ENCODE peak calls at places on chromosome 22, in eight cellular contexts. R, Y, L, B, P, E, I and H are unnamed samples.

GRCh38 chr22:46881373-46882118 is 119.1 kb downstream of the TBC1D22A start:
- DNase-seq in L (no peak), I (no peak), B (peak), R (no peak), P (peak), E (no peak), Y (no peak), H (no peak)

GRCh38 chr22:22770280-22770871 is 117.2 kb upstream of the IGLL5 start:
- DNase-seq in L (no peak), Y (peak), B (peak), R (peak), P (peak), E (peak), I (no peak), H (no peak)

GRCh38 chr22:22408269-22408668 is 100.3 kb downstream of the ZNF280B start:
- DNase-seq in L (no peak), P (no peak), B (no peak), E (no peak), R (no peak), Y (no peak), I (no peak), H (no peak)

GRCh38 chr22:46969961-46970360 is 207.5 kb downstream of the TBC1D22A start:
- DNase-seq in P (no peak), R (peak), I (no peak), B (no peak), Y (no peak), E (no peak), L (no peak), H (no peak)

GRCh38 chr22:43819691-43820670 is 7.9 kb upstream of the EFCAB6 start:
- DNase-seq in P (no peak), E (no peak), L (no peak), B (no peak), I (no peak), R (no peak), Y (no peak), H (peak)

GRCh38 chr22:22110548-22111266 is 128.1 kb upstream of the TOP3B start:
- DNase-seq in E (no peak), I (peak), P (peak), Y (peak), B (peak), R (peak), L (no peak), H (peak)

GRCh38 chr22:39518996-39519680 is 1.2 kb upstream of the ATF4 start:
- DNase-seq in B (no peak), E (no peak), R (no peak), Y (no peak), P (peak), I (no peak), L (peak), H (no peak)

GRCh38 chr22:44023404-44024287 is 456 bp upstream of the PARVB start:
- DNase-seq in B (peak), E (peak), Y (peak), L (peak), I (peak), R (peak), P (peak), H (peak)

GRCh38 chr22:49305215-49305965 is 522.3 kb downstream of the BRD1 start:
- DNase-seq in B (no peak), I (peak), R (peak), E (peak), Y (peak), L (peak), P (no peak), H (peak)

GRCh38 chr22:17237031-17237668 is 17.9 kb upstream of the ADA2 start:
- DNase-seq in I (no peak), R (peak), Y (no peak), B (no peak), P (no peak), L (peak), E (peak), H (peak)

GRCh38 chr22:49647346-49648026 is 180.2 kb downstream of the BRD1 start:
- DNase-seq in I (no peak), R (no peak), L (no peak), B (no peak), P (no peak), E (no peak), Y (no peak), H (no peak)

GRCh38 chr22:36569999-36570398 is 41.0 kb upstream of the EIF3D start:
- DNase-seq in Y (no peak), R (no peak), P (peak), L (no peak), B (peak), E (no peak), I (no peak), H (no peak)

GRCh38 chr22:18091916-18092526 is 14.2 kb downstream of the PEX26 start:
- DNase-seq in Y (no peak), B (peak), I (peak), R (no peak), E (peak), L (no peak), P (peak), H (peak)

GRCh38 chr22:18000441-18001039 is 23.8 kb downstream of the MICAL3 start:
- DNase-seq in P (peak), I (peak), E (peak), Y (peak), L (no peak), R (no peak), B (peak), H (no peak)

GRCh38 chr22:40671796-40672360 is 7.4 kb upstream of the MCHR1 start:
- DNase-seq in P (no peak), R (no peak), I (no peak), B (no peak), L (no peak), Y (no peak), E (no peak), H (no peak)

GRCh38 chr22:45453764-45454163 is 40.3 kb downstream of the RIBC2 start:
- DNase-seq in E (no peak), Y (no peak), I (no peak), P (no peak), B (no peak), R (no peak), L (no peak), H (no peak)

GRCh38 chr22:39530692-39531331 is 1.7 kb downstream of the RPS19BP1 start:
- DNase-seq in Y (no peak), R (no peak), B (peak), L (peak), P (peak), E (no peak), I (no peak), H (no peak)

GRCh38 chr22:19854778-19855503 is at the start of the genes GNB1L and RTL10:
- DNase-seq in B (peak), L (peak), E (peak), I (peak), R (peak), Y (peak), P (peak), H (peak)
- TF ChIP-seq CTCF in B (no peak), L (peak), E (no peak), I (no peak), R (no peak), Y (peak), P (peak), H (peak)

GRCh38 chr22:37884420-37884819 is 21.7 kb upstream of the MICALL1 start:
- DNase-seq in R (no peak), I (no peak), Y (no peak), B (no peak), P (peak), L (no peak), E (no peak), H (no peak)
- TF ChIP-seq CTCF in R (no peak), I (no peak), Y (no peak), B (no peak), P (no peak), L (no peak), E (no peak), H (no peak)

GRCh38 chr22:32897400-32897799 is 95.9 kb downstream of the TIMP3 start:
- DNase-seq in B (peak), L (no peak), E (no peak), R (no peak), I (no peak), P (peak), Y (no peak), H (no peak)

GRCh38 chr22:32900856-32901255 is 99.4 kb downstream of the TIMP3 start:
- DNase-seq in E (no peak), P (no peak), Y (no peak), B (no peak), L (no peak), R (no peak), I (no peak), H (no peak)

GRCh38 chr22:32905400-32905799 is 103.9 kb downstream of the TIMP3 start:
- DNase-seq in P (no peak), L (no peak), I (no peak), R (no peak), Y (no peak), E (no peak), B (no peak), H (no peak)

GRCh38 chr22:32904044-32904443 is 102.5 kb downstream of the TIMP3 start:
- DNase-seq in Y (no peak), R (no peak), B (peak), L (no peak), P (peak), I (no peak), E (no peak), H (no peak)

DNA sequence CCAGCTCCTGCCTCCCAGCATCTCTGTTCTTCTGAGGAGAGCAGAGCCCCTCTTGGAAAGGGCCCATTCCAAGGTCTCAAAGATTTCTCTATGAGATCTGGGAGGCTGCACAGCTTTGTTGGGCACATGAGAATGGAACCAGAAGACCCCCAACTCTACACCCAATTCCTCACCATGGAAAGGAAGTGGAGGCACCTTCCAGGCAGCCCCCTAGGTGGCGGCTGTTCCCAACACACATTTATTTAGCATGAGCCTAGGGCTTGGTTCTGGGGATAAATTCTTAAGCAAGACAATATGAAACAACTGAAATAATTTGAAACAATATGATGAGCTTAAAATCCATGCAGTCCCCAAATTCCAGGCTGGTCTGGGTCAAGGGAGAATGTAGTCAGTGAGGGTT is 100.4 kb downstream of the TIMP3 start:
- DNase-seq in L (no peak), R (no peak), P (no peak), E (no peak), I (no peak), Y (no peak), B (no peak), H (no peak)
- TF ChIP-seq CTCF in L (no peak), R (no peak), P (no peak), E (no peak), I (no peak), Y (peak), B (no peak), H (no peak)

DNA sequence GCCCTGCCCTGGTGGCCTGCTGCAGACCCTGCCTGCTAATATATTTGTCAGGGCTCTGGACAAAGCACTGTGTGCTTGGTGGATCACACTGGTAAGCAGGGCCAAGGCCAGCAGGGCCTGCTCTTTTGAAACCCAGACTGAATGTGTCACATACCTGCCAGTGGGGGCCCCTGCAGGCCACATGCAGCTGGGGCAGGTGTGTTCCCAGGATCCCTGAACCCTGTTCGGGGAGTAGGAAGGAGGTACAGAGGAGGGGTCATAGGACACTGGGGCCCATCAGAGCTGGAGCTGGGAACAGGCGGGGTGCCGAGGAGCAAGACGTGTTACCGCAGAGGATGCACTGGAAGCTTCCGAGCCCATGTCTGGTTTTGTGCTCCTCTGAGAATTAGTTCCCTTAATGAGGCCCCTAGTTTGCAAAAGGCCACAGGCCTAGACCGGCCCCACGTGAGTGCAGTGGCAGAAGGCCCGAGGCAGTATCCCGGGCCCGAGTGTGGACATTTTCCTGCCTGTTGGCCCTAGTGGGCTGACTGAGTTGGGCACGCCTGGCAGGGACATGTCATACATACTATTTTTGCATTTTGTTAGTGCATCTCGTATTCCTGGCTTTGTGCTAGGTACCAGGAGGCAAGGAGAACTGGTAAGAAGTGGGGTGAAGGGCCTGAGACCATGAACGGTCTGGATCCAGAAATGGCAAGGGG is 11.2 kb upstream of the ACR start:
- DNase-seq in B (no peak), R (no peak), Y (no peak), L (peak), I (peak), E (no peak), P (no peak), H (no peak)
- TF ChIP-seq CTCF in B (no peak), R (no peak), Y (no peak), L (no peak), I (no peak), E (no peak), P (no peak), H (no peak)

GRCh38 chr22:28936200-28936599 is 52.8 kb downstream of the ZNRF3 start:
- DNase-seq in E (no peak), R (no peak), I (no peak), L (no peak), P (no peak), Y (no peak), B (no peak), H (no peak)

GRCh38 chr22:28937206-28938025 is 54.0 kb downstream of the ZNRF3 start:
- DNase-seq in I (no peak), B (no peak), P (no peak), R (no peak), Y (no peak), E (no peak), L (no peak), H (no peak)

GRCh38 chr22:28935140-28935539 is 51.8 kb downstream of the ZNRF3 start:
- DNase-seq in I (no peak), P (no peak), L (no peak), Y (no peak), E (no peak), B (no peak), R (no peak), H (no peak)

GRCh38 chr22:28934026-28934425 is 50.7 kb downstream of the ZNRF3 start:
- DNase-seq in L (no peak), I (no peak), B (no peak), Y (no peak), R (no peak), P (no peak), E (no peak), H (no peak)

DNA sequence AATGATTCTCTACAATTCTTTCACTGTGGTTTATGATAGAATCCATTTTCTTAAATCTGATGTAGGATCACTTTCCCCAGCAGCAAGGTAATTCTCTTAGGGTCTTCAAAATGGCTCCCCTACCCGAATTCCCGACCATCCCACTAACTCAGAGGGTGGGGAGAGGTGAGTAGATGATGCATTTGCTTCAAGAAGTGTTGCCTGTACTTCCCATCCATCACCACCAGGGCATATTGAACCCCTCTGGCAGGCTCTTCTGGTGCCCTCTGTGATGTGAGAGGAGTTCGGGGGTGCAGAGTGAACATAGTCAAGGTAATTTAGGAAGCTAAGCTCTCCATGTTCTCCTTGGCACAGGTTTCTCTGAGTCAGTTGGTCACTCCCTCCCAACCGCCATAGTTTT is 52.3 kb downstream of the ZNRF3 start:
- DNase-seq in R (no peak), L (no peak), B (no peak), E (no peak), I (no peak), Y (no peak), P (no peak), H (no peak)
- TF ChIP-seq CTCF in R (no peak), L (peak), B (peak), E (peak), I (peak), Y (peak), P (peak), H (no peak)

DNA sequence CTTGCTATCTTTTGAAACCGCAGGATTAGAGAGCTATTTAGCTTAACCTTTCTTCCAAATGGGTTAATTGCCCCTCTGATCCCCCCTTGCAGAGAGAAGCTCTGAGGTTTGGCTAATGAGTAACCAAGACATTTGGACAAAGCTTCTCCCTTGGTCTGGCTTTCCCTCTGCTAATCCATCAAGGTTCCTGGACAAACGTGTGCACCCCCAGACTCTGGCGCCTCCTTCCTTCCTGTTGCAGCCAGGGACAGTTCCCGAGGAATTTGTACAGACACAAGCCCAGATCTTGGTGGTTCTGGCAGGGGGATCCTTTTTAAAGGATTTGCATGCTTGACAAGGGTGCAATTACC is 1.6 kb downstream of the KIAA1671 start:
- DNase-seq in P (peak), B (no peak), R (no peak), I (no peak), L (no peak), Y (no peak), E (no peak), H (no peak)
- TF ChIP-seq CTCF in P (peak), B (no peak), R (no peak), I (no peak), L (no peak), Y (no peak), E (no peak), H (no peak)

DNA sequence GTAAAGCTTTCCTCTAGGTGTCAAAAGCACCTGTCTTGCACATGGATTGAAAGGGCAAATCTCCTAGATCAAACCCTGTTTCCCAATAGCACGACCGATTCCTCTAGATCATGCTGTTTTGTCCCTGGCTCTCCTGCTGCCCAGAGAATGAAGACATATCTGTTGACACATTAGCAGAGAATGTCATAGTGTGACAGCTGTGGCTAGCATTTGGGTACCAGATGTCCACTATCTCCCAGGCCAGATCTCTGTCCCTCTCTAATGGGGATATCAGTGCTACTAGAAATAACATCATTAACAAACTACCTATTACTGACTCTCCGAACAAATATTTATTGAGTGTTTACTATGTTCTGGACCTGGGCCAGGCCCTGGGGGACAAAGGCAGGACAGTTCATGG is 72.4 kb upstream of the ISX start:
- DNase-seq in E (no peak), R (no peak), Y (no peak), B (no peak), P (no peak), L (no peak), I (no peak), H (no peak)
- TF ChIP-seq CTCF in E (no peak), R (no peak), Y (no peak), B (no peak), P (no peak), L (no peak), I (no peak), H (no peak)

GRCh38 chr22:19109198-19110063 is 12.8 kb downstream of the DGCR2 start:
- DNase-seq in I (no peak), P (peak), E (peak), Y (no peak), R (peak), B (peak), L (no peak), H (peak)

GRCh38 chr22:19111584-19111983 is 10.6 kb downstream of the DGCR2 start:
- DNase-seq in Y (no peak), E (no peak), L (no peak), I (no peak), B (no peak), P (no peak), R (no peak), H (no peak)

GRCh38 chr22:19113429-19113828 is 8.8 kb downstream of the DGCR2 start:
- DNase-seq in E (no peak), B (no peak), L (no peak), Y (no peak), I (no peak), P (no peak), R (no peak), H (no peak)

GRCh38 chr22:19110064-19110458 is 12.2 kb downstream of the DGCR2 start:
- DNase-seq in I (no peak), P (no peak), Y (no peak), B (no peak), E (no peak), R (no peak), L (no peak), H (no peak)

GRCh38 chr22:19111140-19111539 is 11.1 kb downstream of the DGCR2 start:
- DNase-seq in E (no peak), I (no peak), Y (no peak), P (no peak), R (no peak), L (no peak), B (no peak), H (no peak)
- TF ChIP-seq CTCF in E (no peak), I (no peak), Y (no peak), P (no peak), R (no peak), L (no peak), B (no peak), H (no peak)

DNA sequence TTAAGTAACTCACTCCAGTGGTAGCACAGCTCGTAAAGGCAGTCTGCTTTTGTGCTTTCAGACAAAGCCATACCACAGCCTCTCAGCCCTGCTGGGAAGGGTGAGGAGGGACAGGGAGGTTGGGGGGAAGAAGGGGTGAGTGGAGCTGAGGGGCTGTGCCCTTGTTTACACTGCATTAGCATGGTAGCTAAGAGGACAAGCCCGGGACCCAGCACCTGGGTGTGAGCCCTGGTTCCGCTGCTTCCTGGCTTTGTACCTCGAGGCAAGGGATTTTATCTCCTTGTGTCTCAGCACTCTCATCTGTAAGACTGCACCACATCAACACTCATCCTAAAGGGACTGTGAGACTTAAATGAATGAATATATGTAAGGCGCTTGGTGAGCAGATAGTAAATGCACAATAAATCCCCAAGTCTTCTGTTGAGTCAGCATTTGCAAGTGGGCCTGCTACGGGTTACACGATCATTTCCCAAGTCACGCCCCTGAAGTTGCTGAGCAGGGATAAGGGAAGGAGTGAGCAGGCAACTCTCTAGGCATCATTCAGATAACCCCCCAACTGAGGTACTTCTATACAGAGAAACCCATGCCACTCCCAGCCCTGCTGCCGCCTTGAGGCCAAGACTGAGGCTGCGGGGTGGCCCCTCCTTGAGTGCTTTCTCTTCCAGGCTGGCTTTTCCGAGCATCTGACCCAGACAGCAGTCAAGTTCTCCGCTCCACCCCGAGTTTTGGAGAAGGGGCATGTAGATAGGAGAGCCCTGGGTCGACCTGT is 7.5 kb downstream of the RASD2 start:
- DNase-seq in L (no peak), I (no peak), E (no peak), B (no peak), P (no peak), Y (no peak), R (no peak), H (no peak)
- TF ChIP-seq CTCF in L (no peak), I (no peak), E (no peak), B (no peak), P (peak), Y (peak), R (no peak), H (no peak)

GRCh38 chr22:27879923-27880322 is 39.1 kb downstream of the PITPNB start:
- DNase-seq in L (no peak), I (no peak), E (no peak), Y (no peak), R (peak), B (peak), P (peak), H (peak)
- TF ChIP-seq CTCF in L (peak), I (peak), E (no peak), Y (peak), R (no peak), B (peak), P (peak), H (peak)